ENCODE peak calls at places on chromosomes 3 and 15, in eight cellular contexts. G is H1, Q is transverse colon, H is breast epithelium, O is mammary epithelial cell, A is stomach, U is uterus, B is spleen. L is an unnamed sample.

GRCh38 chr3:120436523-120437050 is 14.2 kb downstream of the FSTL1 start:
- DNase-seq in G (no peak), Q (no peak), H (no peak), O (no peak), A (no peak), U (no peak), B (no peak), L (no peak)

GRCh38 chr3:122572940-122573412 is 4.5 kb upstream of the PARP15 start:
- DNase-seq in G (no peak), Q (no peak), H (no peak), O (peak), A (peak), U (peak), B (no peak), L (peak)

GRCh38 chr15:39191871-39192281 is 389.0 kb upstream of the THBS1 start:
- DNase-seq in G (no peak), Q (no peak), H (no peak), O (peak), A (no peak), U (no peak), B (no peak), L (peak)

GRCh38 chr15:84112025-84112424 is 123.5 kb upstream of the GOLGA6L4 start:
- DNase-seq in G (no peak), Q (no peak), H (no peak), O (peak), A (no peak), U (no peak), B (no peak), L (peak)

GRCh38 chr3:7543294-7543693 is 682.4 kb downstream of the GRM7 start:
- DNase-seq in G (no peak), Q (no peak), H (no peak), O (peak), A (no peak), U (no peak), B (no peak), L (no peak)

GRCh38 chr15:92059036-92059970 is 205.8 kb downstream of the SLCO3A1 start:
- DNase-seq in G (no peak), Q (no peak), H (no peak), O (peak), A (no peak), U (no peak), B (no peak), L (no peak)

GRCh38 chr3:65230251-65231140 is 542.7 kb upstream of the ADAMTS9 start:
- DNase-seq in G (no peak), Q (no peak), H (no peak), O (peak), A (no peak), U (no peak), B (no peak), L (no peak)

GRCh38 chr3:121431717-121432517 is 113.9 kb downstream of the POLQ start:
- DNase-seq in G (no peak), Q (peak), H (no peak), O (peak), A (no peak), U (no peak), B (no peak), L (peak)

GRCh38 chr15:101431748-101432147 is 57.8 kb downstream of the PCSK6 start:
- DNase-seq in G (no peak), Q (no peak), H (no peak), O (no peak), A (no peak), U (no peak), B (no peak), L (no peak)

GRCh38 chr3:119177321-119177720 is 3.9 kb downstream of the UPK1B start:
- DNase-seq in G (no peak), Q (no peak), H (no peak), O (no peak), A (no peak), U (no peak), B (no peak), L (no peak)

DNA sequence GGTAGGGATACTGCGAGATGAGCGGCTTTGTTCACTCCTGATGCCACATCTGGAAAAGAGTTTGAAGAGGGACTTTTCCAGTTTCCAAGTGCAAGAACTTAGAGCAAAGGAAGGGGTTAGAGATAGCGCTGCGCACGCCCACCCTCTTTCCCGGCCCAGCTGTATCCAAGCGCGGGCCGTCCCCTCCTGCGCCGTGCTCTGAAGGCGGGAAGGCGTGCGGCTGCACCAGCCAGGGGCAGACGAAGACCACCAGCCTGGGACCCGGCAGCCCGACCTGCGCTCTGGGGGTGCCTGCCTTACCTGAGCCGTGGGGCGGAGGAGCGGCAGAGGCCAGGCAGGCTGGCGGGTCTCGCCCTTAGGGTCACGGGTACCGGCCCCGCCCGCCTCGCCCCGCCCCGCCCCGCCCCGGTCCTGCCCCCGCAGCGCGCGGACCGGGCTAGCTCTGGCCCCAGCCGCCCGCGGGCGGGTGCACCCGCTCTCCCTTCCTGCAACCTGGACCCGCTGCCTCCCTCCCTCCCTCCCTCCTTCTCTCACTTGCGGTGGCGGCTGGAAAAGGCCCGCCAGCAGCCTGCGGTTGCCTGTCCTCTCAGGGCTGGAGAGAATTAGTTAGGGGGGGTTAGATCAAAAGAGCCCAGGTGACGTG is at the start of gene WDR72:
- DNase-seq in G (peak), Q (peak), H (no peak), O (no peak), A (no peak), U (no peak), B (no peak), L (no peak)
- H3K4me3 ChIP-seq in G (peak), Q (peak), H (peak), O (peak), A (peak), U (no peak), B (no peak), L (no peak)

GRCh38 chr3:157888040-157888439 is 218.2 kb downstream of the SHOX2 start:
- DNase-seq in G (no peak), Q (no peak), H (no peak), O (no peak), A (no peak), U (no peak), B (no peak), L (peak)
- TF ChIP-seq CTCF in G (no peak), Q (no peak), H (no peak), O (no peak), A (no peak), U (no peak), B (no peak), L (peak)

GRCh38 chr3:183455064-183455463 is 26.6 kb upstream of the MCF2L2 start:
- DNase-seq in G (no peak), Q (no peak), H (no peak), O (peak), A (no peak), U (no peak), B (no peak), L (peak)
- H3K4me3 ChIP-seq in G (no peak), Q (no peak), H (no peak), O (no peak), A (no peak), U (no peak), B (no peak), L (no peak)

GRCh38 chr15:32855942-32856341 is 138.1 kb downstream of the GREM1 start:
- DNase-seq in G (no peak), Q (no peak), H (no peak), O (peak), A (no peak), U (no peak), B (no peak), L (peak)
- TF ChIP-seq CTCF in G (no peak), Q (no peak), H (no peak), O (no peak), A (no peak), U (no peak), B (no peak), L (no peak)

GRCh38 chr3:86988235-86988634 is 2.7 kb downstream of the VGLL3 start:
- DNase-seq in G (no peak), Q (no peak), H (no peak), O (peak), A (no peak), U (no peak), B (no peak), L (peak)
- H3K4me3 ChIP-seq in G (no peak), Q (no peak), H (peak), O (peak), A (no peak), U (no peak), B (no peak), L (peak)

GRCh38 chr15:73249499-73249898 is 119.3 kb downstream of the HCN4 start:
- DNase-seq in G (no peak), Q (no peak), H (no peak), O (no peak), A (no peak), U (no peak), B (no peak), L (no peak)
- TF ChIP-seq CTCF in G (no peak), Q (no peak), H (no peak), O (no peak), A (no peak), U (no peak), B (no peak), L (no peak)

GRCh38 chr15:94674251-94674650 is 442.9 kb downstream of the MCTP2 start:
- DNase-seq in G (no peak), Q (no peak), H (no peak), O (peak), A (no peak), U (peak), B (no peak), L (no peak)
- H3K4me3 ChIP-seq in G (no peak), Q (no peak), H (peak), O (peak), A (no peak), U (no peak), B (no peak), L (no peak)

GRCh38 chr15:87610366-87610765 is 646.2 kb downstream of the NTRK3 start:
- DNase-seq in G (no peak), Q (no peak), H (no peak), O (no peak), A (no peak), U (no peak), B (no peak), L (no peak)

GRCh38 chr15:87609474-87609873 is 647.1 kb downstream of the NTRK3 start:
- DNase-seq in G (no peak), Q (no peak), H (no peak), O (peak), A (no peak), U (no peak), B (no peak), L (peak)

GRCh38 chr15:87609909-87610308 is 646.6 kb downstream of the NTRK3 start:
- DNase-seq in G (no peak), Q (no peak), H (no peak), O (no peak), A (no peak), U (no peak), B (no peak), L (no peak)

GRCh38 chr15:87604857-87605446 is 651.6 kb downstream of the NTRK3 start:
- DNase-seq in G (no peak), Q (no peak), H (no peak), O (peak), A (no peak), U (no peak), B (no peak), L (no peak)

GRCh38 chr15:87608238-87609028 is 648.1 kb downstream of the NTRK3 start:
- DNase-seq in G (no peak), Q (no peak), H (no peak), O (no peak), A (no peak), U (no peak), B (no peak), L (no peak)
- TF ChIP-seq CTCF in G (no peak), Q (no peak), H (no peak), O (no peak), A (no peak), U (no peak), B (no peak), L (no peak)

L was measured in foreskin fibroblast.